ENCODE peak calls at places on chromosomes 3 and 15, in five cellular contexts. N is cardiac muscle cell, F is A549, V is pancreas, A is aorta. E is an unnamed sample.

GRCh38 chr15:48109856-48110531 is 10.8 kb upstream of the SLC24A5 start:
- DNase-seq in N (no peak), F (no peak), V (no peak), A (no peak), E (no peak)

GRCh38 chr3:40073310-40074007 is 236.0 kb upstream of the EIF1B start:
- DNase-seq in N (peak), F (no peak), V (no peak), A (no peak), E (no peak)

GRCh38 chr3:175335229-175335628 is 476.1 kb downstream of the NAALADL2 start:
- DNase-seq in N (no peak), F (no peak), V (no peak), A (no peak), E (no peak)

GRCh38 chr3:32138545-32139104 is 32.2 kb downstream of the GPD1L start:
- DNase-seq in N (no peak), F (no peak), V (no peak), A (no peak), E (no peak)

GRCh38 chr3:131846296-131846924 is 188.4 kb downstream of the CPNE4 start:
- DNase-seq in N (no peak), F (no peak), V (no peak), A (no peak), E (no peak)

GRCh38 chr3:157999246-157999645 is 107.0 kb downstream of the SHOX2 start:
- DNase-seq in N (no peak), F (no peak), V (no peak), A (no peak), E (no peak)

GRCh38 chr3:131008326-131008725 is 18.3 kb downstream of the ASTE1 start:
- DNase-seq in N (no peak), F (no peak), V (no peak), A (no peak), E (no peak)

GRCh38 chr3:139934557-139935070 is 371 bp upstream of the CLSTN2 start:
- DNase-seq in N (peak), F (peak), V (peak), A (peak), E (no peak)

GRCh38 chr3:55481067-55481917 is 5.8 kb downstream of the WNT5A start:
- DNase-seq in N (peak), F (no peak), V (peak), A (no peak), E (no peak)

GRCh38 chr3:98884675-98885371 is 16.7 kb downstream of the DCBLD2 start:
- DNase-seq in N (no peak), F (no peak), V (no peak), A (no peak), E (no peak)

GRCh38 chr15:57213783-57214366 is 162.4 kb upstream of the CGNL1 start:
- DNase-seq in N (peak), F (peak), V (no peak), A (no peak), E (peak)

GRCh38 chr3:24123596-24123995 is 178.5 kb downstream of the NR1D2 start:
- DNase-seq in N (no peak), F (no peak), V (no peak), A (no peak), E (peak)

GRCh38 chr3:117524890-117525289 is 815.3 kb downstream of the TUSC7 start:
- DNase-seq in N (no peak), F (no peak), V (no peak), A (no peak), E (no peak)

GRCh38 chr15:55552926-55553325 is 35.2 kb downstream of the PYGO1 start:
- DNase-seq in N (peak), F (no peak), V (no peak), A (peak), E (no peak)

GRCh38 chr15:70362911-70363310 is 265.2 kb upstream of the TLE3 start:
- DNase-seq in N (peak), F (no peak), V (no peak), A (no peak), E (no peak)

GRCh38 chr3:17094551-17094950 is 209.8 kb downstream of the PLCL2 start:
- DNase-seq in N (no peak), F (no peak), V (no peak), A (no peak), E (no peak)

GRCh38 chr3:147816770-147817169 is 407.6 kb downstream of the ZIC1 start:
- DNase-seq in N (no peak), F (no peak), V (no peak), A (peak), E (no peak)

GRCh38 chr3:189502256-189502655 is 128.9 kb upstream of the TP63 start:
- DNase-seq in N (no peak), F (no peak), V (no peak), A (no peak), E (no peak)

GRCh38 chr3:193984378-193984777 is 151.6 kb upstream of the HES1 start:
- DNase-seq in N (no peak), F (no peak), V (no peak), A (no peak), E (no peak)

GRCh38 chr3:30779686-30780287 is 114.7 kb downstream of the GADL1 start:
- DNase-seq in N (peak), F (peak), V (no peak), A (no peak), E (peak)

GRCh38 chr15:101652098-101652782 is at the start of gene TM2D3:
- DNase-seq in N (peak), F (peak), V (peak), A (peak), E (peak)

GRCh38 chr15:60390931-60391501 is 6.8 kb downstream of the ANXA2 start:
- DNase-seq in N (no peak), F (no peak), V (no peak), A (peak), E (no peak)

GRCh38 chr3:55782351-55782750 is 295.2 kb upstream of the WNT5A start:
- DNase-seq in N (no peak), F (no peak), V (no peak), A (no peak), E (no peak)

GRCh38 chr3:168155207-168155785 is 59.6 kb upstream of the GOLIM4 start:
- DNase-seq in N (no peak), F (no peak), V (no peak), A (peak), E (no peak)

GRCh38 chr15:44157679-44158078 is 37.4 kb downstream of the FRMD5 start:
- DNase-seq in N (no peak), F (peak), V (no peak), A (no peak), E (peak)

GRCh38 chr15:83732770-83733169 is 78.8 kb downstream of the ADAMTSL3 start:
- DNase-seq in N (no peak), F (no peak), V (no peak), A (no peak), E (no peak)

GRCh38 chr15:92663250-92663951 is 7.8 kb upstream of the FAM174B start:
- DNase-seq in N (no peak), F (no peak), V (no peak), A (no peak), E (no peak)

GRCh38 chr3:72214065-72215048 is 429.4 kb upstream of the PROK2 start:
- DNase-seq in N (no peak), F (no peak), V (no peak), A (no peak), E (no peak)

GRCh38 chr3:114711321-114711891 is 417.6 kb downstream of the TIGIT start:
- DNase-seq in N (no peak), F (no peak), V (no peak), A (no peak), E (no peak)

GRCh38 chr3:177904661-177905060 is 631.6 kb upstream of the KCNMB2 start:
- DNase-seq in N (no peak), F (no peak), V (no peak), A (no peak), E (no peak)

GRCh38 chr3:134333522-134334181 is 40.6 kb downstream of the AMOTL2 start:
- DNase-seq in N (peak), F (no peak), V (no peak), A (no peak), E (no peak)

GRCh38 chr3:195796795-195797194 is 14.9 kb downstream of the MUC4 start:
- DNase-seq in N (no peak), F (no peak), V (no peak), A (peak), E (no peak)

GRCh38 chr15:80161473-80162016 is 8.7 kb downstream of the FAH start:
- DNase-seq in N (no peak), F (no peak), V (no peak), A (no peak), E (no peak)

GRCh38 chr3:7367968-7368367 is 507.1 kb downstream of the GRM7 start:
- DNase-seq in N (no peak), F (no peak), V (no peak), A (no peak), E (no peak)

GRCh38 chr3:197490098-197490497 is 65.7 kb downstream of the BDH1 start:
- DNase-seq in N (no peak), F (peak), V (no peak), A (no peak), E (no peak)

GRCh38 chr3:187264051-187264450 is 27.5 kb downstream of the MASP1 start:
- DNase-seq in N (peak), F (peak), V (peak), A (no peak), E (peak)

GRCh38 chr3:11371758-11372157 is 99.6 kb downstream of the ATG7 start:
- DNase-seq in N (no peak), F (no peak), V (no peak), A (no peak), E (no peak)

GRCh38 chr15:39251413-39252197 is 329.3 kb upstream of the THBS1 start:
- DNase-seq in N (no peak), F (no peak), V (no peak), A (no peak), E (no peak)

GRCh38 chr3:127144631-127145030 is 48.3 kb upstream of the PRR23E start:
- DNase-seq in N (no peak), F (no peak), V (no peak), A (no peak), E (no peak)

GRCh38 chr15:75058127-75058905 is 34.9 kb downstream of the PPCDC start:
- DNase-seq in N (no peak), F (no peak), V (no peak), A (no peak), E (no peak)